ENCODE peak calls at places on chromosomes 13 and 19, in nine cellular contexts. One of them, this sample, is unnamed.

GRCh38 chr19:16589917-16590316 is 17.7 kb upstream of the SLC35E1 start:
- DNase-seq in RPMI7951: no peak
- DNase-seq in effector CD4-positive, alpha-beta T cell: no peak
- DNase-seq in endothelial cell: no peak
- DNase-seq in stimulated activated CD4-positive, alpha-beta T cell treated with anti-CD3 and anti-CD28 coated beads, Interleukin-15, amount 100 ng/mL, for 48 hours: no peak
- DNase-seq in SJSA1: no peak
- DNase-seq in globus pallidus: no peak
- DNase-seq in COR-L47: peak
- DNase-seq in OCI-LY7: peak
- DNase-seq in this sample: no peak

GRCh38 chr19:39296055-39296645 is at the start of gene IFNL1:
- DNase-seq in SJSA1: no peak
- DNase-seq in globus pallidus: no peak
- DNase-seq in effector CD4-positive, alpha-beta T cell: no peak
- DNase-seq in COR-L47: no peak
- DNase-seq in stimulated activated CD4-positive, alpha-beta T cell treated with anti-CD3 and anti-CD28 coated beads, Interleukin-15, amount 100 ng/mL, for 48 hours: no peak
- DNase-seq in RPMI7951: no peak
- DNase-seq in OCI-LY7: no peak
- DNase-seq in endothelial cell: no peak
- DNase-seq in this sample: no peak

GRCh38 chr19:30879225-30879624 is 470.0 kb downstream of the TSHZ3 start:
- DNase-seq in endothelial cell: no peak
- DNase-seq in effector CD4-positive, alpha-beta T cell: no peak
- DNase-seq in OCI-LY7: no peak
- DNase-seq in stimulated activated CD4-positive, alpha-beta T cell treated with anti-CD3 and anti-CD28 coated beads, Interleukin-15, amount 100 ng/mL, for 48 hours: no peak
- DNase-seq in COR-L47: no peak
- DNase-seq in RPMI7951: no peak
- DNase-seq in globus pallidus: no peak
- DNase-seq in SJSA1: no peak
- DNase-seq in this sample: no peak

GRCh38 chr19:16604615-16605014 is 23.4 kb downstream of the MED26 start:
- DNase-seq in OCI-LY7: no peak
- DNase-seq in RPMI7951: no peak
- DNase-seq in SJSA1: no peak
- DNase-seq in COR-L47: no peak
- DNase-seq in stimulated activated CD4-positive, alpha-beta T cell treated with anti-CD3 and anti-CD28 coated beads, Interleukin-15, amount 100 ng/mL, for 48 hours: no peak
- DNase-seq in endothelial cell: no peak
- DNase-seq in globus pallidus: no peak
- DNase-seq in effector CD4-positive, alpha-beta T cell: no peak
- DNase-seq in this sample: no peak

GRCh38 chr13:101292711-101293110 is 123.6 kb downstream of the NALCN start:
- DNase-seq in RPMI7951: no peak
- DNase-seq in effector CD4-positive, alpha-beta T cell: no peak
- DNase-seq in COR-L47: no peak
- DNase-seq in stimulated activated CD4-positive, alpha-beta T cell treated with anti-CD3 and anti-CD28 coated beads, Interleukin-15, amount 100 ng/mL, for 48 hours: no peak
- DNase-seq in OCI-LY7: no peak
- DNase-seq in SJSA1: no peak
- DNase-seq in globus pallidus: no peak
- DNase-seq in endothelial cell: no peak
- DNase-seq in this sample: no peak

GRCh38 chr19:49409441-49410029 is 13.7 kb downstream of the PTH2 start:
- DNase-seq in OCI-LY7: peak
- DNase-seq in RPMI7951: no peak
- DNase-seq in globus pallidus: no peak
- DNase-seq in effector CD4-positive, alpha-beta T cell: no peak
- DNase-seq in endothelial cell: no peak
- DNase-seq in COR-L47: no peak
- DNase-seq in SJSA1: no peak
- DNase-seq in stimulated activated CD4-positive, alpha-beta T cell treated with anti-CD3 and anti-CD28 coated beads, Interleukin-15, amount 100 ng/mL, for 48 hours: no peak
- DNase-seq in this sample: no peak

GRCh38 chr19:40614595-40615411 is 13.6 kb downstream of the LTBP4 start:
- DNase-seq in COR-L47: no peak
- DNase-seq in globus pallidus: no peak
- DNase-seq in SJSA1: peak
- DNase-seq in RPMI7951: peak
- DNase-seq in effector CD4-positive, alpha-beta T cell: peak
- DNase-seq in OCI-LY7: peak
- DNase-seq in endothelial cell: peak
- DNase-seq in stimulated activated CD4-positive, alpha-beta T cell treated with anti-CD3 and anti-CD28 coated beads, Interleukin-15, amount 100 ng/mL, for 48 hours: peak
- DNase-seq in this sample: peak

GRCh38 chr19:40378509-40378908 is 11.5 kb downstream of the HIPK4 start:
- DNase-seq in SJSA1: no peak
- DNase-seq in OCI-LY7: peak
- DNase-seq in stimulated activated CD4-positive, alpha-beta T cell treated with anti-CD3 and anti-CD28 coated beads, Interleukin-15, amount 100 ng/mL, for 48 hours: no peak
- DNase-seq in endothelial cell: no peak
- DNase-seq in effector CD4-positive, alpha-beta T cell: no peak
- DNase-seq in globus pallidus: no peak
- DNase-seq in RPMI7951: no peak
- DNase-seq in COR-L47: no peak
- DNase-seq in this sample: no peak

GRCh38 chr19:611506-611869 is 21.8 kb downstream of the HCN2 start:
- DNase-seq in SJSA1: peak
- DNase-seq in COR-L47: no peak
- DNase-seq in RPMI7951: peak
- DNase-seq in globus pallidus: no peak
- DNase-seq in stimulated activated CD4-positive, alpha-beta T cell treated with anti-CD3 and anti-CD28 coated beads, Interleukin-15, amount 100 ng/mL, for 48 hours: peak
- DNase-seq in effector CD4-positive, alpha-beta T cell: peak
- DNase-seq in OCI-LY7: no peak
- DNase-seq in endothelial cell: no peak
- DNase-seq in this sample: no peak

GRCh38 chr19:532578-533484 is 1.3 kb downstream of the CDC34 start:
- DNase-seq in SJSA1: no peak
- DNase-seq in effector CD4-positive, alpha-beta T cell: peak
- DNase-seq in endothelial cell: peak
- DNase-seq in COR-L47: peak
- DNase-seq in RPMI7951: peak
- DNase-seq in globus pallidus: peak
- DNase-seq in OCI-LY7: peak
- DNase-seq in stimulated activated CD4-positive, alpha-beta T cell treated with anti-CD3 and anti-CD28 coated beads, Interleukin-15, amount 100 ng/mL, for 48 hours: peak
- DNase-seq in this sample: no peak

GRCh38 chr13:49998714-49999624 is 2.1 kb downstream of the TRIM13 start:
- DNase-seq in effector CD4-positive, alpha-beta T cell: no peak
- DNase-seq in COR-L47: no peak
- DNase-seq in RPMI7951: no peak
- DNase-seq in OCI-LY7: no peak
- DNase-seq in SJSA1: no peak
- DNase-seq in endothelial cell: no peak
- DNase-seq in stimulated activated CD4-positive, alpha-beta T cell treated with anti-CD3 and anti-CD28 coated beads, Interleukin-15, amount 100 ng/mL, for 48 hours: peak
- DNase-seq in globus pallidus: no peak
- DNase-seq in this sample: no peak

GRCh38 chr13:24183741-24184182 is 23.2 kb downstream of the SPATA13 start:
- DNase-seq in effector CD4-positive, alpha-beta T cell: no peak
- DNase-seq in SJSA1: no peak
- DNase-seq in stimulated activated CD4-positive, alpha-beta T cell treated with anti-CD3 and anti-CD28 coated beads, Interleukin-15, amount 100 ng/mL, for 48 hours: no peak
- DNase-seq in OCI-LY7: no peak
- DNase-seq in RPMI7951: peak
- DNase-seq in COR-L47: no peak
- DNase-seq in endothelial cell: no peak
- DNase-seq in globus pallidus: no peak
- DNase-seq in this sample: no peak

GRCh38 chr19:21751379-21751778 is 16.0 kb downstream of the ZNF100 start:
- DNase-seq in stimulated activated CD4-positive, alpha-beta T cell treated with anti-CD3 and anti-CD28 coated beads, Interleukin-15, amount 100 ng/mL, for 48 hours: no peak
- DNase-seq in COR-L47: no peak
- DNase-seq in endothelial cell: no peak
- DNase-seq in effector CD4-positive, alpha-beta T cell: no peak
- DNase-seq in RPMI7951: peak
- DNase-seq in globus pallidus: no peak
- DNase-seq in OCI-LY7: no peak
- DNase-seq in SJSA1: no peak
- DNase-seq in this sample: no peak

GRCh38 chr19:11046608-11047354 is 42.5 kb upstream of the LDLR start:
- DNase-seq in RPMI7951: no peak
- DNase-seq in COR-L47: no peak
- DNase-seq in stimulated activated CD4-positive, alpha-beta T cell treated with anti-CD3 and anti-CD28 coated beads, Interleukin-15, amount 100 ng/mL, for 48 hours: no peak
- DNase-seq in OCI-LY7: peak
- DNase-seq in endothelial cell: no peak
- DNase-seq in SJSA1: no peak
- DNase-seq in globus pallidus: no peak
- DNase-seq in effector CD4-positive, alpha-beta T cell: no peak
- DNase-seq in this sample: no peak

GRCh38 chr19:32868206-32868950 is 1.2 kb downstream of the SLC7A9 start:
- DNase-seq in SJSA1: no peak
- DNase-seq in endothelial cell: no peak
- DNase-seq in effector CD4-positive, alpha-beta T cell: no peak
- DNase-seq in RPMI7951: no peak
- DNase-seq in OCI-LY7: no peak
- DNase-seq in stimulated activated CD4-positive, alpha-beta T cell treated with anti-CD3 and anti-CD28 coated beads, Interleukin-15, amount 100 ng/mL, for 48 hours: no peak
- DNase-seq in globus pallidus: no peak
- DNase-seq in COR-L47: no peak
- DNase-seq in this sample: no peak

GRCh38 chr19:46635920-46636761 is at the start of gene GNG8:
- DNase-seq in endothelial cell: no peak
- DNase-seq in COR-L47: no peak
- DNase-seq in globus pallidus: no peak
- DNase-seq in RPMI7951: no peak
- DNase-seq in SJSA1: no peak
- DNase-seq in OCI-LY7: no peak
- DNase-seq in stimulated activated CD4-positive, alpha-beta T cell treated with anti-CD3 and anti-CD28 coated beads, Interleukin-15, amount 100 ng/mL, for 48 hours: no peak
- DNase-seq in effector CD4-positive, alpha-beta T cell: no peak
- DNase-seq in this sample: no peak

GRCh38 chr13:112743451-112744305 is 53.8 kb downstream of the ATP11A start:
- DNase-seq in endothelial cell: no peak
- DNase-seq in effector CD4-positive, alpha-beta T cell: no peak
- DNase-seq in COR-L47: peak
- DNase-seq in globus pallidus: no peak
- DNase-seq in SJSA1: no peak
- DNase-seq in OCI-LY7: no peak
- DNase-seq in RPMI7951: no peak
- DNase-seq in stimulated activated CD4-positive, alpha-beta T cell treated with anti-CD3 and anti-CD28 coated beads, Interleukin-15, amount 100 ng/mL, for 48 hours: no peak
- DNase-seq in this sample: no peak

GRCh38 chr19:1601613-1602064 is 3.6 kb downstream of the UQCR11 start:
- DNase-seq in OCI-LY7: no peak
- DNase-seq in RPMI7951: no peak
- DNase-seq in endothelial cell: no peak
- DNase-seq in stimulated activated CD4-positive, alpha-beta T cell treated with anti-CD3 and anti-CD28 coated beads, Interleukin-15, amount 100 ng/mL, for 48 hours: no peak
- DNase-seq in effector CD4-positive, alpha-beta T cell: no peak
- DNase-seq in COR-L47: no peak
- DNase-seq in SJSA1: no peak
- DNase-seq in globus pallidus: no peak
- DNase-seq in this sample: no peak

GRCh38 chr19:13712767-13713201 is 51.5 kb upstream of the MRI1 start:
- DNase-seq in endothelial cell: no peak
- DNase-seq in COR-L47: no peak
- DNase-seq in effector CD4-positive, alpha-beta T cell: no peak
- DNase-seq in OCI-LY7: no peak
- DNase-seq in RPMI7951: peak
- DNase-seq in globus pallidus: no peak
- DNase-seq in stimulated activated CD4-positive, alpha-beta T cell treated with anti-CD3 and anti-CD28 coated beads, Interleukin-15, amount 100 ng/mL, for 48 hours: no peak
- DNase-seq in SJSA1: no peak
- DNase-seq in this sample: no peak

GRCh38 chr13:21113851-21114306 is 52.5 kb upstream of the LATS2 start:
- DNase-seq in SJSA1: no peak
- DNase-seq in COR-L47: no peak
- DNase-seq in stimulated activated CD4-positive, alpha-beta T cell treated with anti-CD3 and anti-CD28 coated beads, Interleukin-15, amount 100 ng/mL, for 48 hours: no peak
- DNase-seq in endothelial cell: no peak
- DNase-seq in OCI-LY7: no peak
- DNase-seq in globus pallidus: no peak
- DNase-seq in RPMI7951: no peak
- DNase-seq in effector CD4-positive, alpha-beta T cell: no peak
- DNase-seq in this sample: no peak

GRCh38 chr13:36211567-36211966 is 2.8 kb downstream of the SOHLH2 start:
- DNase-seq in OCI-LY7: no peak
- DNase-seq in effector CD4-positive, alpha-beta T cell: no peak
- DNase-seq in COR-L47: no peak
- DNase-seq in SJSA1: no peak
- DNase-seq in globus pallidus: no peak
- DNase-seq in stimulated activated CD4-positive, alpha-beta T cell treated with anti-CD3 and anti-CD28 coated beads, Interleukin-15, amount 100 ng/mL, for 48 hours: no peak
- DNase-seq in RPMI7951: no peak
- DNase-seq in endothelial cell: no peak
- DNase-seq in this sample: no peak

This sample was measured in GOT3.